ENCODE peak calls at places on chromosomes 11 and 22, in nine cellular contexts. J, T, X, I, D, R, L, N and Y are unnamed samples.

GRCh38 chr11:36452231-36452630 is 57.8 kb downstream of the TRAF6 start:
- DNase-seq in I (no peak), R (no peak), L (no peak), N (no peak), X (peak), D (no peak), T (no peak), J (no peak), Y (no peak)

GRCh38 chr11:9562716-9563115 is 10.8 kb upstream of the WEE1 start:
- DNase-seq in T (no peak), R (no peak), L (no peak), J (no peak), N (no peak), D (no peak), I (no peak), X (no peak), Y (peak)

GRCh38 chr11:95135880-95136279 is 46.2 kb downstream of the ENDOD1 start:
- DNase-seq in T (no peak), I (no peak), L (no peak), J (no peak), R (no peak), X (no peak), D (no peak), N (no peak), Y (no peak)

GRCh38 chr22:20015971-20016733 is 471 bp downstream of the ARVCF start:
- DNase-seq in T (no peak), R (no peak), N (peak), L (no peak), J (no peak), D (peak), X (peak), I (peak), Y (no peak)

GRCh38 chr11:28679795-28680194 is 571.6 kb downstream of the METTL15 start:
- DNase-seq in T (no peak), J (no peak), L (no peak), D (no peak), R (no peak), I (peak), N (no peak), X (no peak), Y (no peak)

GRCh38 chr11:76805206-76805913 is 22.2 kb downstream of the TSKU start:
- DNase-seq in X (no peak), T (peak), I (peak), R (no peak), N (no peak), J (no peak), L (no peak), D (no peak), Y (no peak)

GRCh38 chr22:30611197-30611596 is 4.2 kb downstream of the TCN2 start:
- DNase-seq in X (no peak), T (no peak), R (no peak), J (no peak), D (no peak), N (no peak), L (no peak), I (no peak), Y (no peak)

GRCh38 chr11:66371627-66372415 is at the start of gene SLC29A2:
- DNase-seq in T (no peak), J (peak), D (peak), I (peak), X (peak), R (peak), N (peak), L (no peak), Y (peak)